ENCODE peak calls at places on chromosomes 16 and 17, in nine cellular contexts. L is HCT116, B is H1, Y is prostate gland, F is sigmoid colon, O is SK-N-SH, D is GM23338, T is spleen, J is suprapubic skin. H is an unnamed sample. For H3K4me1, the result is how much of the 10 kb centered on the place peaks cover.

GRCh38 chr17:1515640-1516402 is 591 bp downstream of the INPP5K start:
- DNase-seq in L (peak), B (peak), Y (peak), F (peak), O (peak), D (peak), T (no peak), J (no peak), H (peak)

GRCh38 chr16:28587386-28587785 is 9.5 kb downstream of the SULT1A2 start:
- DNase-seq in L (no peak), B (no peak), Y (no peak), F (no peak), O (no peak), D (no peak), T (no peak), J (no peak), H (no peak)

GRCh38 chr16:10523025-10523424 is 57.4 kb downstream of the EMP2 start:
- DNase-seq in L (no peak), B (no peak), Y (no peak), F (no peak), O (no peak), D (no peak), T (no peak), J (no peak), H (no peak)

GRCh38 chr16:70658921-70659320 is 12.6 kb downstream of the IL34 start:
- DNase-seq in L (no peak), B (no peak), Y (no peak), F (peak), O (no peak), D (no peak), T (no peak), J (no peak), H (no peak)

GRCh38 chr17:47223460-47223859 is 14.3 kb downstream of the MYL4 start:
- DNase-seq in L (no peak), B (no peak), Y (no peak), F (no peak), O (no peak), D (no peak), T (no peak), J (no peak), H (peak)

GRCh38 chr17:10026786-10027046 is 121.6 kb upstream of the RCVRN start:
- DNase-seq in L (no peak), B (no peak), Y (no peak), F (no peak), O (no peak), D (no peak), T (no peak), J (no peak), H (no peak)

GRCh38 chr16:57867000-57867561 is 64.8 kb upstream of the KIFC3 start:
- DNase-seq in L (no peak), B (no peak), Y (no peak), F (no peak), O (no peak), D (no peak), T (peak), J (peak), H (no peak)

GRCh38 chr17:2143332-2143731 is 88.4 kb downstream of the HIC1 start:
- DNase-seq in L (no peak), B (no peak), Y (no peak), F (no peak), O (no peak), D (no peak), T (no peak), J (no peak), H (no peak)

GRCh38 chr16:2035431-2036199 is 8.9 kb downstream of the NHERF2 start:
- DNase-seq in L (no peak), B (no peak), Y (no peak), F (peak), O (peak), D (no peak), T (no peak), J (peak), H (peak)

GRCh38 chr17:39012725-39013124 is 45.5 kb upstream of the FBXO47 start:
- DNase-seq in L (no peak), B (no peak), Y (no peak), F (no peak), O (no peak), D (no peak), T (no peak), J (peak), H (no peak)

GRCh38 chr17:82088838-82089722 is 9.0 kb downstream of the FASN start:
- DNase-seq in L (no peak), B (no peak), Y (no peak), F (no peak), O (no peak), D (no peak), T (no peak), J (no peak), H (no peak)

GRCh38 chr16:11152677-11153321 is 103.2 kb downstream of the SOCS1 start:
- DNase-seq in L (no peak), B (no peak), Y (no peak), F (no peak), O (no peak), D (no peak), T (peak), J (no peak), H (no peak)

GRCh38 chr17:55301521-55302406 is 37.0 kb downstream of the HLF start:
- DNase-seq in L (no peak), B (no peak), Y (peak), F (no peak), O (no peak), D (no peak), T (no peak), J (no peak), H (peak)

GRCh38 chr17:65389426-65389825 is 172.0 kb downstream of the AXIN2 start:
- DNase-seq in L (no peak), B (no peak), Y (no peak), F (no peak), O (no peak), D (no peak), T (no peak), J (no peak), H (no peak)

GRCh38 chr16:62903961-62904502 is 867.8 kb upstream of the CDH8 start:
- DNase-seq in L (no peak), B (no peak), Y (no peak), F (no peak), O (no peak), D (no peak), T (no peak), J (no peak), H (no peak)

GRCh38 chr16:54605536-54606066 is 319.0 kb upstream of the IRX3 start:
- DNase-seq in L (no peak), B (no peak), Y (no peak), F (no peak), O (no peak), D (no peak), T (no peak), J (no peak), H (no peak)

GRCh38 chr16:27980919-27981670 is 82.4 kb downstream of the GSG1L start:
- DNase-seq in L (no peak), B (no peak), Y (no peak), F (no peak), O (peak), D (no peak), T (peak), J (peak), H (no peak)

GRCh38 chr17:73307130-73307529 is 4.7 kb downstream of the CDC42EP4 start:
- DNase-seq in L (no peak), B (no peak), Y (peak), F (peak), O (no peak), D (no peak), T (no peak), J (no peak), H (peak)

GRCh38 chr17:6639651-6640535 is 618 bp downstream of the KIAA0753 start:
- DNase-seq in L (no peak), B (no peak), Y (no peak), F (peak), O (no peak), D (peak), T (peak), J (no peak), H (no peak)

GRCh38 chr17:17638467-17638866 is 42.8 kb upstream of the RAI1 start:
- DNase-seq in L (no peak), B (no peak), Y (no peak), F (no peak), O (no peak), D (no peak), T (no peak), J (no peak), H (no peak)

GRCh38 chr16:86286991-86287640 is 223.2 kb upstream of the FOXF1 start:
- DNase-seq in L (no peak), B (peak), Y (no peak), F (no peak), O (no peak), D (peak), T (no peak), J (no peak), H (no peak)

GRCh38 chr16:86285421-86285820 is 224.9 kb upstream of the FOXF1 start:
- DNase-seq in L (no peak), B (no peak), Y (no peak), F (no peak), O (no peak), D (no peak), T (no peak), J (no peak), H (no peak)

GRCh38 chr16:86287641-86288201 is 222.6 kb upstream of the FOXF1 start:
- DNase-seq in L (no peak), B (no peak), Y (no peak), F (no peak), O (no peak), D (no peak), T (no peak), J (no peak), H (no peak)

GRCh38 chr16:86283944-86284343 is 226.4 kb upstream of the FOXF1 start:
- DNase-seq in L (no peak), B (no peak), Y (no peak), F (no peak), O (no peak), D (no peak), T (no peak), J (no peak), H (no peak)

DNA sequence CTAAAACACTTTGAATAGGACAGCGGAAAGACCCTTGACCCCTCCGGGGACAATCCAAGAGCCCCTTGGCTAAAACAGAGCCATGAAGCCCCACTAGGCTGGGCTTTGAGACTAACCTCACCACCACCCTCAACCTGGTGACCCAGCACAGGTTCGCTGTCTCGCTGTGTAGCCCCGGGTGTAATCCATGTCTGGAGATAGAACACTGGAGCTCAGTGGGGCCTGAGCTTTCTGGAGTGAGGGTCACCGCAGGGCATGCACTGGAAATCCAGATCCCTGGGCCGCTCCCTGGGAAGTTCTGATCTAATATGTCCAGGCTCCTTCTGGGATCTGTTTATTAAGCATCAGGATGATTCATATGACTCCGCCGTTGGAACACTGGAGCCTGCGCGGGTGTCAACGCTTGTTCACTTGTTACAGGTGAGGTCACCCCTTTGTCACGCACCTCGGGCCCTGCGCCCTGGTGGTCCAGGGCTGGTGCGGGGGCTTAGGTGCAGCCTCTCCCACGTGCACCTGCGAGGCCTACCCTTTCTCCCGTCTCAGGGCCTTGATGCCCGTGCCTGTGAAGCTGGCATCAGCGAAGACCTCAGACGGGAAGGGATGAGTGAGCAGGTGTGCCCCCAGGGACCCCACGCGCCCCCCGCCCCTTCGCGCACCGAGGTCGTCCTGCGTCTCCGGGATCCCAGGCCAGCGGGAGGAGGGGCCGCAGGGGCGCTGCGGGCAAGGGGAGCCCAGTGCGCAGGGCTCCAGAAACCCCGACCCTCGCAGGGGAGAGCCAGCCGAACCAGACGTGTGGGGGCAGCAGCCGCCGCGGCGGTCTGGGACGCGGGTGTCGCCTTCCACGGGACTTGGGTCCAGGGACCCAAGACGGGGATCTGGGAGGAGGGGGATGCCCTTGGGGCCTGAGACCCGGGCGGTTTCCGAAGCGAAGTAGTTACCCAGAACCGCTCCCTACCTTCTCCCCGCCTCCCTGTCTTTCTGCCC is 224.1 kb upstream of the FOXF1 start:
- DNase-seq in L (no peak), B (no peak), Y (no peak), F (peak), O (no peak), D (no peak), T (no peak), J (no peak), H (no peak)
- H3K4me3 ChIP-seq in L (no peak), B (peak), Y (peak), F (peak), O (no peak), D (peak), T (no peak), J (no peak), H (peak)

GRCh38 chr16:569445-570254 is at the start of gene PIGQ:
- DNase-seq in L (no peak), B (no peak), Y (peak), F (peak), O (peak), D (peak), T (peak), J (peak), H (peak)
- H3K4me1 ChIP-seq in L (under half), B (under half), Y (under half), F (under half), O (under half), D (under half), T (half or more), J (half or more), H (half or more)

GRCh38 chr17:19268611-19269010 is 31.4 kb downstream of the EPN2 start:
- DNase-seq in L (no peak), B (no peak), Y (no peak), F (no peak), O (no peak), D (no peak), T (no peak), J (no peak), H (no peak)

GRCh38 chr17:19270951-19271611 is 33.9 kb downstream of the EPN2 start:
- DNase-seq in L (no peak), B (no peak), Y (no peak), F (peak), O (no peak), D (no peak), T (peak), J (no peak), H (no peak)

GRCh38 chr17:19270347-19270950 is 33.3 kb downstream of the EPN2 start:
- DNase-seq in L (no peak), B (no peak), Y (no peak), F (peak), O (no peak), D (peak), T (peak), J (no peak), H (no peak)

GRCh38 chr17:19269102-19269501 is 31.9 kb downstream of the EPN2 start:
- DNase-seq in L (no peak), B (no peak), Y (peak), F (no peak), O (no peak), D (no peak), T (no peak), J (no peak), H (no peak)

DNA sequence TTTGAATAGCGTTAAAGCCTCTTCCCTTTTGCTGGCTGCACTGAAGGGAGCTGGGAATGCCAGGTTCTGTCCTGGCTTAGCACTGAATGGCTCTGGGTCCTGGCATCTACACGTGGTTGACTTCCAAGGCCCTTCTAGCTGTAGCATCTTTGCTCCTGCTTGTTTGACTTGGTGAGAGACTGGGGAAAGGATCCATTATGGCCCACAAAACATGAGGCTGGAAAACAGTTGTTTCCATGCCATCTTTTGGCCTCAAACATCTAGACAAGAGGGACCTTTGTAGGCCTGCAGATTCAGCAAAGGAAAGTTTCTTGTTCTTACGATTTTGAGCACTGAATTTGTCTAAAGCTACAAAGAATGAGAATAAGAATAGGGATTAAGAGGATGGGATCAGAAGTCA is 32.5 kb downstream of the EPN2 start:
- DNase-seq in L (no peak), B (no peak), Y (no peak), F (peak), O (no peak), D (no peak), T (peak), J (no peak), H (no peak)
- TF ChIP-seq POLR2AphosphoS5 in L (no peak), B (no peak), Y (no peak), F (no peak), O (no peak), D (no peak), T (no peak), J (no peak), H (no peak)

GRCh38 chr16:47395733-47396503 is 64.9 kb downstream of the ITFG1 start:
- DNase-seq in L (no peak), B (no peak), Y (no peak), F (no peak), O (no peak), D (no peak), T (no peak), J (no peak), H (no peak)
- H3K4me3 ChIP-seq in L (no peak), B (no peak), Y (no peak), F (no peak), O (no peak), D (no peak), T (no peak), J (no peak), H (no peak)

GRCh38 chr17:68318103-68318991 is 27.1 kb downstream of the ARSG start:
- DNase-seq in L (peak), B (no peak), Y (no peak), F (no peak), O (no peak), D (no peak), T (no peak), J (no peak), H (peak)
- H3K4me1 ChIP-seq in L (under half), B (under half), Y (under half), F (under half), O (under half), D (under half), T (half or more), J (under half), H (under half)

GRCh38 chr17:28698253-28698941 is 13.3 kb downstream of the PROCA1 start:
- DNase-seq in L (no peak), B (no peak), Y (no peak), F (no peak), O (no peak), D (no peak), T (no peak), J (no peak), H (peak)
- TF ChIP-seq POLR2AphosphoS5 in L (no peak), B (no peak), Y (no peak), F (no peak), O (no peak), D (no peak), T (no peak), J (no peak), H (peak)

GRCh38 chr17:79186406-79186805 is 111.8 kb downstream of the ENGASE start:
- DNase-seq in L (no peak), B (no peak), Y (no peak), F (no peak), O (no peak), D (no peak), T (no peak), J (no peak), H (no peak)
- H3K4me3 ChIP-seq in L (no peak), B (no peak), Y (no peak), F (no peak), O (no peak), D (no peak), T (no peak), J (no peak), H (no peak)

GRCh38 chr17:48432820-48433775 is 3.1 kb upstream of the SKAP1 start:
- DNase-seq in L (no peak), B (no peak), Y (no peak), F (no peak), O (no peak), D (no peak), T (no peak), J (no peak), H (no peak)
- H3K4me1 ChIP-seq in L (under half), B (under half), Y (under half), F (under half), O (under half), D (under half), T (under half), J (under half), H (under half)

DNA sequence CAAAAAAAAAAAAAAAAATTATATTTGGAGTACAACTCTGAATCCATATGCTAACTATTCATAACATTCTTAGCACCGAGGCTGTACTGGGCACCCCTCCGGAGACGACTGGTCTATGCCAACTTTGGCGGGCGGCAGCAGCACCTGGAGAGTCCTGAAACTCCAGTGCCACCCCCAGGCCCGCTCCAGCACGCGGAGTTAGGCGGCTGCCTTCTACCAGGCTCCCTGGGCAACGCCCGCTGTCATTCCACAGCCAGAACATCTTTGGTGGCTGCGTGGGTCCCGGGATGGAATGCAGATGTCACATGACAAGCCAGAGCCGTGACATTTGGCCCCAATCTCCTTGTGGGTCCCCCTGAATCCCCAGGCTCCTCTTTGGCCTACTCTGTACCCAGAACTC is 6.2 kb downstream of the TIMP2 start:
- DNase-seq in L (no peak), B (no peak), Y (no peak), F (no peak), O (no peak), D (no peak), T (no peak), J (no peak), H (no peak)
- TF ChIP-seq POLR2AphosphoS5 in L (no peak), B (no peak), Y (no peak), F (no peak), O (no peak), D (no peak), T (no peak), J (no peak), H (no peak)

DNA sequence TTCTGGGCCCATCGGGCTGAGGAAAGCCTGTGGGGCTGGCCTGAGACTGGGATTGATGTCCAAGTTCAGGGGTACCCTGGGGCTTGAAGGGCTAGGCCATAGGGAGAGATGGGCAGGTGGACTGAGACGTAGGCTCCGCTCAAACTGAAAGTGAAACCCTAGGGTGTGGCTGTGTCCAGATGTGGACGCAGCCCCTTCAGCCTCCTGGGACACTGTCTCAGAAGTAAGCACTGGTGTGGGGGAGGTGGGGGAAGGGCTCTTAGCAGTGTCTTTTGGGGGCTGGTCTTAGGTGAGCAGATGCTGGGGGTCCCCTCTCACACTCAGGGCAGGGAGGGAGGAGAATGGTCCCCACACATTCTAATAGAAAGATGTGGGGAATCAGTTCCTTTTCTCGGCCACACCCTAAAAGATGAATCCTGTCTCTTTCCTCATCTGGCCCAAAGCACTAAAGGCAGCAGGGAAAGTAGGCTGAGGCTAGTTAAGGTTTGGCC is 5.5 kb downstream of the FMNL1 start:
- DNase-seq in L (no peak), B (no peak), Y (no peak), F (no peak), O (no peak), D (no peak), T (peak), J (no peak), H (no peak)
- H3K4me3 ChIP-seq in L (no peak), B (no peak), Y (no peak), F (no peak), O (no peak), D (no peak), T (peak), J (peak), H (peak)

H was measured in stomach.